ENCODE peak calls at places on chromosome 14, in nine cellular contexts. B is adipocyte, H is pancreas, N is spleen, J is transverse colon, E is heart right ventricle, L is neuronal stem cell, U is neural progenitor cell, M is GM23248. G is an unnamed sample. For H3K9me3, the result is how much of the 10 kb centered on the place peaks cover.

GRCh38 chr14:65565948-65566347 is 153.4 kb downstream of the FUT8 start:
- DNase-seq in B (no peak), H (no peak), N (no peak), J (no peak), E (no peak), L (no peak), U (no peak), M (peak), G (no peak)

GRCh38 chr14:79229383-79229875 is 981.9 kb downstream of the DIO2 start:
- DNase-seq in B (no peak), H (no peak), N (no peak), J (no peak), E (no peak), L (no peak), U (peak), M (no peak), G (no peak)

GRCh38 chr14:99509871-99510555 is 28.8 kb downstream of the CCNK start:
- DNase-seq in B (no peak), H (peak), N (peak), J (no peak), E (no peak), L (no peak), U (no peak), M (no peak), G (no peak)

GRCh38 chr14:102776761-102777710 is at the start of gene TRAF3:
- DNase-seq in B (peak), H (peak), N (peak), J (peak), E (peak), L (no peak), U (peak), M (peak), G (peak)

GRCh38 chr14:79643132-79643531 is 568.2 kb downstream of the DIO2 start:
- DNase-seq in B (no peak), H (no peak), N (no peak), J (no peak), E (no peak), L (no peak), U (no peak), M (no peak), G (no peak)

GRCh38 chr14:49892636-49893308 is at the start of gene ARF6:
- DNase-seq in B (peak), H (peak), N (peak), J (peak), E (peak), L (peak), U (peak), M (peak), G (peak)

GRCh38 chr14:102525213-102526143 is 15.9 kb upstream of the ANKRD9 start:
- DNase-seq in B (peak), H (no peak), N (no peak), J (peak), E (no peak), L (no peak), U (no peak), M (peak), G (no peak)

GRCh38 chr14:91241848-91242247 is 2.7 kb downstream of the GPR68 start:
- DNase-seq in B (no peak), H (no peak), N (no peak), J (no peak), E (no peak), L (no peak), U (no peak), M (no peak), G (no peak)

GRCh38 chr14:36243183-36243582 is 66.7 kb upstream of the PTCSC3 start:
- DNase-seq in B (no peak), H (no peak), N (no peak), J (no peak), E (no peak), L (no peak), U (no peak), M (no peak), G (no peak)

GRCh38 chr14:50407089-50407813 is 10.6 kb upstream of the CDKL1 start:
- DNase-seq in B (no peak), H (no peak), N (no peak), J (no peak), E (no peak), L (no peak), U (no peak), M (peak), G (no peak)

GRCh38 chr14:50675597-50675996 is 7.5 kb upstream of the SAV1 start:
- DNase-seq in B (no peak), H (no peak), N (no peak), J (no peak), E (no peak), L (no peak), U (no peak), M (peak), G (no peak)

GRCh38 chr14:79564371-79564770 is 646.9 kb downstream of the DIO2 start:
- DNase-seq in B (no peak), H (no peak), N (no peak), J (no peak), E (no peak), L (no peak), U (no peak), M (no peak), G (no peak)

GRCh38 chr14:63928744-63929174 is 76.0 kb downstream of the SYNE2 start:
- DNase-seq in B (no peak), H (no peak), N (no peak), J (no peak), E (no peak), L (no peak), U (no peak), M (no peak), G (no peak)

GRCh38 chr14:30601579-30601916 is 20.6 kb upstream of the SCFD1 start:
- DNase-seq in B (no peak), H (no peak), N (no peak), J (no peak), E (no peak), L (no peak), U (no peak), M (no peak), G (no peak)

GRCh38 chr14:104305511-104306449 is 167.4 kb downstream of the KIF26A start:
- DNase-seq in B (no peak), H (peak), N (peak), J (no peak), E (no peak), L (no peak), U (no peak), M (no peak), G (no peak)
- H3K9me3 ChIP-seq in B (under half), H (under half), N (under half), J (under half), E (under half), L (under half), U (under half), M (under half), G (under half)

DNA sequence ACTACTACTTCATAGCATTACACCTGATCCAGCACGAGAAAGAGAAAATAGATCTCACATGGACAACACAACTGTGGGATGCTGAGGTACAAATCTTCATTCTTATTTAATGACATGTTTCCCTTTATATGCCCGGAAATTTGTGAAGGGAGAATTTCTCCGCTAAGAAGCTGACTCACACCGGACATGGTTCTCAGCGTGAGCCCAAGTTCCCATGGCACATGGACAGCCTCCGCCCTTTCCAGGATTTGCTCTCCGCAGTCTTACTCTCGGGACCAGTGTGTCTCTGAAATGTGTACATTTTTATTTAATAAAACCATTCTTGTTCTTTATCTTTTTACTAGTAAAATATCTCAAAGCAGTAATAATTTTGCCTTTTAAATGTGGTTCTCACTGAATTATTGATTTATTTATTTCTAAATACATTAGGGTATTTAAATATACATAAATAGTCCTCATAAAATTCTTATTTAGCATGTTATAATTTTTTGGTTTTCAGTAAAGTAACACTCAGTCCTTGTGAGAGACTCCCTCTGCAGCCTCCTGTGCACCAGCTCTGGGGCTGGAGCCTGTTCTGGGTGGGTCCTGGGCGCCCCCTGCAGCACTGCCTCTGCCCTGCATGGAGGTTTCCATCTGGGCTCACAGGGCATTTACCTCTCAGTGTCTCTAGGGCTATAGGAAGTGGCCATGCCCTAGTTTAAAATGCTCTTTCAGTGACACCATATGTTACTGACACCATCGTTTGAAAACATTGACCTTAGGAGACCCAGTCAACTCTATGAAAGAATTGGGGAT is 1155.0 kb downstream of the TMEM121 start:
- DNase-seq in B (no peak), H (no peak), N (no peak), J (no peak), E (no peak), L (no peak), U (no peak), M (no peak), G (no peak)
- H3K9me3 ChIP-seq in B (under half), H (under half), N (under half), J (under half), E (under half), L (under half), U (under half), M (under half), G (under half)

GRCh38 chr14:20191396-20191795 is 700 bp downstream of the OR11G2 start:
- DNase-seq in B (no peak), H (no peak), N (no peak), J (no peak), E (no peak), L (no peak), U (no peak), M (no peak), G (no peak)

GRCh38 chr14:20194101-20194500 is 3.4 kb downstream of the OR11G2 start:
- DNase-seq in B (no peak), H (no peak), N (no peak), J (no peak), E (no peak), L (no peak), U (no peak), M (no peak), G (no peak)

GRCh38 chr14:20195911-20196310 is 5.2 kb downstream of the OR11G2 start:
- DNase-seq in B (peak), H (no peak), N (no peak), J (no peak), E (no peak), L (no peak), U (no peak), M (peak), G (no peak)

GRCh38 chr14:20190596-20190995 is at the start of gene OR11G2:
- DNase-seq in B (no peak), H (no peak), N (no peak), J (no peak), E (no peak), L (no peak), U (no peak), M (no peak), G (no peak)
- H3K9me3 ChIP-seq in B (under half), H (under half), N (under half), J (under half), E (under half), L (under half), U (under half), M (under half), G (under half)

GRCh38 chr14:95498622-95499353 is 17.7 kb downstream of the SYNE3 start:
- DNase-seq in B (no peak), H (no peak), N (peak), J (no peak), E (no peak), L (no peak), U (no peak), M (no peak), G (no peak)
- H3K9me3 ChIP-seq in B (under half), H (under half), N (under half), J (under half), E (under half), L (under half), U (under half), M (under half), G (under half)

GRCh38 chr14:37591941-37592287 is 3.1 kb downstream of the FOXA1 start:
- DNase-seq in B (no peak), H (no peak), N (no peak), J (peak), E (no peak), L (no peak), U (peak), M (no peak), G (no peak)

GRCh38 chr14:37588956-37589737 is 5.9 kb downstream of the FOXA1 start:
- DNase-seq in B (no peak), H (no peak), N (no peak), J (peak), E (no peak), L (no peak), U (peak), M (no peak), G (no peak)

GRCh38 chr14:37590096-37590809 is 4.8 kb downstream of the FOXA1 start:
- DNase-seq in B (no peak), H (no peak), N (no peak), J (no peak), E (no peak), L (no peak), U (no peak), M (no peak), G (no peak)

GRCh38 chr14:37591311-37591940 is 3.6 kb downstream of the FOXA1 start:
- DNase-seq in B (no peak), H (no peak), N (no peak), J (peak), E (peak), L (no peak), U (peak), M (no peak), G (no peak)

GRCh38 chr14:37590810-37591139 is 4.3 kb downstream of the FOXA1 start:
- DNase-seq in B (no peak), H (no peak), N (no peak), J (no peak), E (no peak), L (no peak), U (no peak), M (no peak), G (no peak)
- H3K9me3 ChIP-seq in B (under half), H (under half), N (under half), J (under half), E (under half), L (under half), U (under half), M (under half), G (under half)

GRCh38 chr14:106808907-106809306 is 1282.5 kb downstream of the TMEM121 start:
- DNase-seq in B (no peak), H (no peak), N (no peak), J (no peak), E (no peak), L (no peak), U (no peak), M (no peak), G (no peak)
- H3K9me3 ChIP-seq in B (under half), H (under half), N (under half), J (under half), E (under half), L (under half), U (under half), M (under half), G (under half)

GRCh38 chr14:84273181-84273580 is 1256.8 kb upstream of the FLRT2 start:
- DNase-seq in B (no peak), H (no peak), N (no peak), J (no peak), E (no peak), L (no peak), U (no peak), M (no peak), G (no peak)

DNA sequence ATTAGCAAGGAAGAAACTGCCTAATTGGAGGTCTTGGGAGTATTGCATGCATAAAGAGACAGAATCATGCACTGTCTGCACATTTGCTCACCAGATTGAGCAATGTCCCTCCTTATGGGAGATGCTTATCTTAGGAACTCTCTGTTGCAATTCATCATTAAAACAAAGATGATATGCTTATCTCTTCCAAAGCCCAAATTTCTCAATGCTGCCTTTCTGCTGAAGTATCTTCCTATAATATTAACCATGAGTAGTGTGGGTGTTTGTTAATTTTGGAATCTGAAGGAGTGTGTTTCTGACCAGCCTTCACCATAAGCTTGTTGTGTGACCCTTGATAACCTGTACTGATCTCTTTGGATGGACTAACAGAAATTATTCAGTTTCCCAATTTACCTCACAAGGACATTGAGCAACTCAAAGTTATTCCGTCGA is 1257.6 kb upstream of the FLRT2 start:
- DNase-seq in B (peak), H (no peak), N (no peak), J (no peak), E (no peak), L (no peak), U (no peak), M (no peak), G (no peak)
- H3K9me3 ChIP-seq in B (under half), H (under half), N (under half), J (under half), E (under half), L (under half), U (under half), M (under half), G (under half)

GRCh38 chr14:106174206-106174605 is 647.8 kb downstream of the TMEM121 start:
- DNase-seq in B (no peak), H (no peak), N (peak), J (peak), E (no peak), L (no peak), U (no peak), M (no peak), G (no peak)
- H3K9me3 ChIP-seq in B (under half), H (under half), N (under half), J (under half), E (under half), L (under half), U (under half), M (under half), G (under half)

GRCh38 chr14:70943838-70944237 is 36.6 kb downstream of the PCNX1 start:
- DNase-seq in B (no peak), H (no peak), N (no peak), J (no peak), E (no peak), L (no peak), U (no peak), M (no peak), G (no peak)
- H3K9me3 ChIP-seq in B (under half), H (under half), N (half or more), J (under half), E (under half), L (half or more), U (under half), M (under half), G (under half)